ENCODE peak calls at places on chromosomes 4 and X, in eight cellular contexts. One of them, this sample, is unnamed.

GRCh38 chr4:111636961-111637556 is 508.2 kb upstream of the FAM241A start:
- DNase-seq in Peyer's patch: no peak
- DNase-seq in CD8-positive, alpha-beta T cell: no peak
- DNase-seq in astrocyte: no peak
- DNase-seq in heart right ventricle: no peak
- DNase-seq in OCI-LY7: no peak
- DNase-seq in DND-41: no peak
- DNase-seq in mesenchymal stem cell: no peak
- DNase-seq in this sample: no peak

GRCh38 chr4:26719954-26720552 is 136.2 kb downstream of the TBC1D19 start:
- DNase-seq in Peyer's patch: no peak
- DNase-seq in CD8-positive, alpha-beta T cell: no peak
- DNase-seq in astrocyte: no peak
- DNase-seq in heart right ventricle: no peak
- DNase-seq in OCI-LY7: peak; percentile 49
- DNase-seq in DND-41: no peak
- DNase-seq in mesenchymal stem cell: peak; percentile 39
- DNase-seq in this sample: peak; percentile 57

GRCh38 chrX:124001581-124001980 is 40.1 kb downstream of the STAG2 start:
- DNase-seq in Peyer's patch: no peak
- DNase-seq in CD8-positive, alpha-beta T cell: no peak
- DNase-seq in astrocyte: no peak
- DNase-seq in heart right ventricle: no peak
- DNase-seq in OCI-LY7: no peak
- DNase-seq in DND-41: no peak
- DNase-seq in mesenchymal stem cell: no peak
- DNase-seq in this sample: no peak

GRCh38 chr4:54547299-54548097 is 110.3 kb upstream of the KIT start:
- DNase-seq in Peyer's patch: no peak
- DNase-seq in CD8-positive, alpha-beta T cell: no peak
- DNase-seq in astrocyte: no peak
- DNase-seq in heart right ventricle: no peak
- DNase-seq in OCI-LY7: no peak
- DNase-seq in DND-41: no peak
- DNase-seq in mesenchymal stem cell: no peak
- DNase-seq in this sample: no peak

GRCh38 chr4:6047130-6047673 is 29.0 kb upstream of the C4orf50 start:
- DNase-seq in Peyer's patch: no peak
- DNase-seq in CD8-positive, alpha-beta T cell: no peak
- DNase-seq in astrocyte: no peak
- DNase-seq in heart right ventricle: no peak
- DNase-seq in OCI-LY7: no peak
- DNase-seq in DND-41: no peak
- DNase-seq in mesenchymal stem cell: no peak
- DNase-seq in this sample: no peak

GRCh38 chrX:39311646-39312045 is 510.4 kb downstream of the MID1IP1 start:
- DNase-seq in Peyer's patch: no peak
- DNase-seq in CD8-positive, alpha-beta T cell: no peak
- DNase-seq in astrocyte: no peak
- DNase-seq in heart right ventricle: no peak
- DNase-seq in OCI-LY7: no peak
- DNase-seq in DND-41: no peak
- DNase-seq in mesenchymal stem cell: no peak
- DNase-seq in this sample: no peak

GRCh38 chrX:72477787-72478186 is 94.9 kb downstream of the HDAC8 start:
- DNase-seq in Peyer's patch: no peak
- DNase-seq in CD8-positive, alpha-beta T cell: no peak
- DNase-seq in astrocyte: no peak
- DNase-seq in heart right ventricle: no peak
- DNase-seq in OCI-LY7: no peak
- DNase-seq in DND-41: no peak
- DNase-seq in mesenchymal stem cell: peak; percentile 8
- DNase-seq in this sample: no peak

GRCh38 chrX:134631404-134632346 is 26.6 kb downstream of the PLAC1 start:
- DNase-seq in Peyer's patch: no peak
- DNase-seq in CD8-positive, alpha-beta T cell: no peak
- DNase-seq in astrocyte: peak; percentile 33
- DNase-seq in heart right ventricle: no peak
- DNase-seq in OCI-LY7: no peak
- DNase-seq in DND-41: no peak
- DNase-seq in mesenchymal stem cell: peak; percentile 79
- DNase-seq in this sample: no peak

GRCh38 chr4:123588631-123589223 is 192.1 kb downstream of the SPRY1 start:
- DNase-seq in Peyer's patch: no peak
- DNase-seq in CD8-positive, alpha-beta T cell: no peak
- DNase-seq in astrocyte: peak; percentile 81
- DNase-seq in heart right ventricle: peak; percentile 47
- DNase-seq in OCI-LY7: no peak
- DNase-seq in DND-41: no peak
- DNase-seq in mesenchymal stem cell: peak; percentile 99
- DNase-seq in this sample: no peak

DNA sequence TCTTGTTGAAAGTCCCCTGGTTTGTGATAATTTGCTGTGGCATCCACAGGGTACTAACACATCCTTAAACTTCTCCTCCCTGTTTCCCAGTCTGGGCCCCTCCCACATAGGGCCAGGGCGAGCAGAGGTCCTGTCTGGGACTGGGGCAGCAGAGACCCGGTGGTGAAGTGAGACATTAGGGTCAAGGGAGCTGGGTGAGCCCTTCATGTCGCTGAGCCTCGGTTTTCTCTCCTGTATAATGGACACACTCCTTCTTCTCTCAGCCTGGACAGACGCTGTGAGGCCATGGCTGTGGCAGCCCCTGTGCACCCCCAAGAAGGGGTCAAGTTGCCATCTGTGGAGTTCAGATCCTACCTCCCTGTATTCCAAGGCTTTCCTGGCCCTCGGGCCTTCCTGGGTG is 33.0 kb upstream of the HMX1 start:
- DNase-seq in Peyer's patch: no peak
- DNase-seq in CD8-positive, alpha-beta T cell: no peak
- DNase-seq in astrocyte: no peak
- DNase-seq in heart right ventricle: no peak
- DNase-seq in OCI-LY7: no peak
- DNase-seq in DND-41: no peak
- DNase-seq in mesenchymal stem cell: no peak
- DNase-seq in this sample: no peak
- H3K9me3 ChIP-seq in Peyer's patch: no peaks in the 10 kb centered on the region
- H3K9me3 ChIP-seq in CD8-positive, alpha-beta T cell: no peaks in the 10 kb centered on the region
- H3K9me3 ChIP-seq in astrocyte: peaks cover 18% of the 10 kb centered on the region
- H3K9me3 ChIP-seq in heart right ventricle: peaks cover 14% of the 10 kb centered on the region
- H3K9me3 ChIP-seq in OCI-LY7: no peaks in the 10 kb centered on the region
- H3K9me3 ChIP-seq in DND-41: peaks cover 4% of the 10 kb centered on the region
- H3K9me3 ChIP-seq in mesenchymal stem cell: peaks cover 30% of the 10 kb centered on the region
- H3K9me3 ChIP-seq in this sample: peaks cover 6% of the 10 kb centered on the region

GRCh38 chr4:140047781-140048180 is 106.2 kb downstream of the MAML3 start:
- DNase-seq in Peyer's patch: no peak
- DNase-seq in CD8-positive, alpha-beta T cell: no peak
- DNase-seq in astrocyte: no peak
- DNase-seq in heart right ventricle: no peak
- DNase-seq in OCI-LY7: no peak
- DNase-seq in DND-41: no peak
- DNase-seq in mesenchymal stem cell: no peak
- DNase-seq in this sample: no peak

GRCh38 chr4:140047017-140047640 is 106.9 kb downstream of the MAML3 start:
- DNase-seq in Peyer's patch: no peak
- DNase-seq in CD8-positive, alpha-beta T cell: no peak
- DNase-seq in astrocyte: no peak
- DNase-seq in heart right ventricle: peak; percentile 58
- DNase-seq in OCI-LY7: no peak
- DNase-seq in DND-41: no peak
- DNase-seq in mesenchymal stem cell: no peak
- DNase-seq in this sample: no peak

GRCh38 chr4:140048419-140049022 is 105.5 kb downstream of the MAML3 start:
- DNase-seq in Peyer's patch: no peak
- DNase-seq in CD8-positive, alpha-beta T cell: no peak
- DNase-seq in astrocyte: no peak
- DNase-seq in heart right ventricle: no peak
- DNase-seq in OCI-LY7: no peak
- DNase-seq in DND-41: no peak
- DNase-seq in mesenchymal stem cell: no peak
- DNase-seq in this sample: no peak

GRCh38 chr4:140049924-140050681 is 103.9 kb downstream of the MAML3 start:
- DNase-seq in Peyer's patch: no peak
- DNase-seq in CD8-positive, alpha-beta T cell: no peak
- DNase-seq in astrocyte: peak; percentile 43
- DNase-seq in heart right ventricle: no peak
- DNase-seq in OCI-LY7: peak; percentile 22
- DNase-seq in DND-41: peak; percentile 64
- DNase-seq in mesenchymal stem cell: no peak
- DNase-seq in this sample: peak; percentile 84

DNA sequence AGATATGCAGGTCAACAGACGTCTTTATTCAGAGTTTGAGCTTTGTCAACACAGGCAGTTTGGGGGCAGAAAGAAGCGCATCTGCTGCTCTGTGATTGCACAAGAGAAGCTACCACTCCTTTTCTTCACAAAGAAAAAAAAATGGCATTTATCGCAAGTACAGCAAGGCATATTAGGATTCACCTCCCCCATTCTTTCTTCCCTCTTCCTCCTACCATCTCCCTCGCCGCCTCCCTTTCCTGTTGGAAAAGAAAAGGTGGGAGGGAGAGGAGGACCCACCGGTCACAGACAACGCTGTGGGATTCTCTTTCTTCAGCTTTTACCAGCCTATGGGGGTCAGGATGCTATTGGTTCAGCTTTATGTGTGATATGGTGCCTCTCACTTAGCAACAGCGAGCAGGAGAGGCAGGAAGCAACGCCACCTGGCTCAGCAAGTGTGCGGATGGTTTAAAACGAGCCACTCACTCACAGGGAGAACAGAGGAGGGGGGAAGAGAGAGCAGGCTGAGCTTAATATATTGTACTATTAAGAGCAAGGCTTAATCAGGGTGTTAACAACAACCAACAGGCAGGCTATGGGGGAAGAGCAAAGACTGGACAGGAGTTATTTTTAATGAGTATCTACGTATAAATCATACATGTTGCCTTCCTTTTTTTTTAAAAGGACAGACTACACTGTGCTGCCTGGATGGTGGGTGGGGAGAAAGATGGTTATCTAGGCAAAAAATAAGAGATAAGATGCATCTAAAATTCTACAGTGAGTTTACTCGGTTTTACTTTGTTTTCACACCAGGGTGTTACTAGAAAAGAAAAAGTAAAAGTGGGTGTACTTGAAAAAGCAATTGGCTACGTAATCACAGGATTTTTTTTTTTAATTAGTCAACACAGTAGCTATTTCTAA is 104.7 kb downstream of the MAML3 start:
- DNase-seq in Peyer's patch: peak; percentile 30
- DNase-seq in CD8-positive, alpha-beta T cell: peak; percentile 8
- DNase-seq in astrocyte: peak; percentile 61
- DNase-seq in heart right ventricle: peak; percentile 56
- DNase-seq in OCI-LY7: peak; percentile 74
- DNase-seq in DND-41: peak; percentile 88
- DNase-seq in mesenchymal stem cell: peak; percentile 44
- DNase-seq in this sample: peak; percentile 91
- H3K4me3 ChIP-seq in Peyer's patch: peak overlapping the region; percentile 16
- H3K4me3 ChIP-seq in CD8-positive, alpha-beta T cell: peak overlapping the region; percentile 55
- H3K4me3 ChIP-seq in astrocyte: peak overlapping the region; percentile 39
- H3K4me3 ChIP-seq in heart right ventricle: peak overlapping the region; percentile 41
- H3K4me3 ChIP-seq in OCI-LY7: peak overlapping the region; percentile 47
- H3K4me3 ChIP-seq in DND-41: peak overlapping the region; percentile 16
- H3K4me3 ChIP-seq in mesenchymal stem cell: peak overlapping the region; percentile 76
- H3K4me3 ChIP-seq in this sample: peak overlapping the region; percentile 56

DNA sequence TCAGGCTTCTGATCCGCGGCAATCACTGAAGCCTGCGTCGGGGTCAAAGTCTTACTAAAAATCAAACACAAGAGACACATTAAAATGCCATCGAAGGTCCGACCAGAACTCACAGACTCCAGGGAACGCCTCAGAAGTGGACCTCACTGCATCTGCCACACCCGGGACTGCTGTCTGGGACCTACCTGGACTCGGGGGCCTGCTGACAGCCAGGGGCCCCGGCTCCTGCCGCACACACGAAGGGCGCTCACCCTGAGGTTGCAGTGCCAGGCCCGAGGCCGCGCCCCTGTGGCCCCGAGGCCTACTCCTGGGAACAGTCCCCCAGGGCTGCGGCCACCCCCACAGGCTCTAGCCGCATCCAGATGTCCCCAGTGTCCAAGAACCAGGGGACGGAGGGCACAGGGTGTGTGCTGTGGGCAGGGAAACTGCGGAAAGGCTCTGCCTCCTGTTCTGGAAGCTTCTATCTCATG is 7.4 kb downstream of the CTBP1 start:
- DNase-seq in Peyer's patch: no peak
- DNase-seq in CD8-positive, alpha-beta T cell: no peak
- DNase-seq in astrocyte: no peak
- DNase-seq in heart right ventricle: no peak
- DNase-seq in OCI-LY7: no peak
- DNase-seq in DND-41: no peak
- DNase-seq in mesenchymal stem cell: no peak
- DNase-seq in this sample: no peak
- H3K4me1 ChIP-seq in Peyer's patch: peaks cover 16% of the 10 kb centered on the region
- H3K4me1 ChIP-seq in CD8-positive, alpha-beta T cell: peaks cover 40% of the 10 kb centered on the region
- H3K4me1 ChIP-seq in astrocyte: peaks cover 8% of the 10 kb centered on the region
- H3K4me1 ChIP-seq in heart right ventricle: peaks cover 50% of the 10 kb centered on the region
- H3K4me1 ChIP-seq in OCI-LY7: peaks cover 8% of the 10 kb centered on the region
- H3K4me1 ChIP-seq in DND-41: peaks cover 23% of the 10 kb centered on the region
- H3K4me1 ChIP-seq in mesenchymal stem cell: peaks cover 52% of the 10 kb centered on the region
- H3K4me1 ChIP-seq in this sample: peaks cover 6% of the 10 kb centered on the region

GRCh38 chrX:151791961-151792360 is 57.4 kb downstream of the CNGA2 start:
- DNase-seq in Peyer's patch: no peak
- DNase-seq in CD8-positive, alpha-beta T cell: no peak
- DNase-seq in astrocyte: no peak
- DNase-seq in heart right ventricle: no peak
- DNase-seq in OCI-LY7: no peak
- DNase-seq in DND-41: no peak
- DNase-seq in mesenchymal stem cell: no peak
- DNase-seq in this sample: no peak
- H3K9me3 ChIP-seq in Peyer's patch: no peaks in the 10 kb centered on the region
- H3K9me3 ChIP-seq in CD8-positive, alpha-beta T cell: no peaks in the 10 kb centered on the region
- H3K9me3 ChIP-seq in astrocyte: no peaks in the 10 kb centered on the region
- H3K9me3 ChIP-seq in heart right ventricle: no peaks in the 10 kb centered on the region
- H3K9me3 ChIP-seq in OCI-LY7: no peaks in the 10 kb centered on the region
- H3K9me3 ChIP-seq in DND-41: no peaks in the 10 kb centered on the region
- H3K9me3 ChIP-seq in mesenchymal stem cell: no peaks in the 10 kb centered on the region
- H3K9me3 ChIP-seq in this sample: no peaks in the 10 kb centered on the region

GRCh38 chr4:102620697-102621497 is 119.7 kb downstream of the NFKB1 start:
- DNase-seq in Peyer's patch: no peak
- DNase-seq in CD8-positive, alpha-beta T cell: no peak
- DNase-seq in astrocyte: peak; percentile 85
- DNase-seq in heart right ventricle: no peak
- DNase-seq in OCI-LY7: peak; percentile 59
- DNase-seq in DND-41: peak; percentile 24
- DNase-seq in mesenchymal stem cell: peak; percentile 87
- DNase-seq in this sample: peak; percentile 76
- H3K4me3 ChIP-seq in Peyer's patch: no peak overlapping the region
- H3K4me3 ChIP-seq in CD8-positive, alpha-beta T cell: no peak overlapping the region
- H3K4me3 ChIP-seq in astrocyte: peak overlapping the region; percentile 14
- H3K4me3 ChIP-seq in heart right ventricle: no peak overlapping the region
- H3K4me3 ChIP-seq in OCI-LY7: no peak overlapping the region
- H3K4me3 ChIP-seq in DND-41: no peak overlapping the region
- H3K4me3 ChIP-seq in mesenchymal stem cell: no peak overlapping the region
- H3K4me3 ChIP-seq in this sample: no peak overlapping the region